ENCODE peak calls at places on chromosomes 4 and X, in ten cellular contexts. Q, L, T, M, O, V, J, K, H and A are unnamed samples.

GRCh38 chr4:119314356-119314755 is 7.6 kb downstream of the FABP2 start:
- DNase-seq in Q (no peak), L (no peak), T (peak; percentile 62), M (no peak), O (no peak), V (peak; percentile 67), J (no peak), K (no peak), H (peak; percentile 19), A (peak; percentile 19)

GRCh38 chr4:113052379-113052951 is 3.0 kb downstream of the ANK2 start:
- DNase-seq in Q (no peak), L (no peak), T (peak; percentile 6), M (no peak), O (no peak), V (no peak), J (no peak), K (no peak), H (no peak), A (no peak)

GRCh38 chr4:169005453-169006099 is 4.5 kb downstream of the CBR4 start:
- DNase-seq in Q (no peak), L (no peak), T (no peak), M (no peak), O (no peak), V (no peak), J (no peak), K (no peak), H (no peak), A (no peak)

GRCh38 chr4:158033416-158033863 is 139.4 kb downstream of the GASK1B start:
- DNase-seq in Q (no peak), L (no peak), T (no peak), M (no peak), O (no peak), V (no peak), J (no peak), K (no peak), H (no peak), A (no peak)

GRCh38 chr4:55524844-55525571 is 21.7 kb downstream of the CLOCK start:
- DNase-seq in Q (no peak), L (no peak), T (no peak), M (no peak), O (no peak), V (no peak), J (no peak), K (no peak), H (no peak), A (no peak)

GRCh38 chr4:2036327-2036726 is 22.8 kb upstream of the NAT8L start:
- DNase-seq in Q (no peak), L (no peak), T (no peak), M (no peak), O (no peak), V (peak; percentile 87), J (no peak), K (no peak), H (no peak), A (no peak)

GRCh38 chr4:25221377-25221776 is 12.5 kb upstream of the PI4K2B start:
- DNase-seq in Q (no peak), L (no peak), T (no peak), M (no peak), O (no peak), V (no peak), J (no peak), K (no peak), H (no peak), A (no peak)

GRCh38 chr4:38985363-38986065 is 46.7 kb downstream of the TMEM156 start:
- DNase-seq in Q (no peak), L (no peak), T (no peak), M (no peak), O (no peak), V (no peak), J (no peak), K (no peak), H (no peak), A (no peak)

GRCh38 chrX:82816001-82816400 is 692.1 kb upstream of the POU3F4 start:
- DNase-seq in Q (no peak), L (no peak), T (no peak), M (no peak), O (no peak), V (no peak), J (no peak), K (no peak), H (no peak), A (no peak)

GRCh38 chr4:121428721-121429120 is 47.9 kb upstream of the QRFPR start:
- DNase-seq in Q (no peak), L (no peak), T (no peak), M (no peak), O (no peak), V (no peak), J (no peak), K (no peak), H (no peak), A (no peak)

GRCh38 chr4:53365121-53365485 is 758 bp downstream of the SCFD2 start:
- DNase-seq in Q (no peak), L (no peak), T (peak; percentile 17), M (no peak), O (no peak), V (peak; percentile 18), J (no peak), K (no peak), H (no peak), A (no peak)

GRCh38 chr4:125013891-125014290 is 300.9 kb upstream of the FAT4 start:
- DNase-seq in Q (no peak), L (no peak), T (no peak), M (no peak), O (no peak), V (no peak), J (no peak), K (no peak), H (peak; percentile 14), A (no peak)

GRCh38 chr4:26105815-26106699 is 192.0 kb downstream of the SMIM20 start:
- DNase-seq in Q (no peak), L (no peak), T (no peak), M (no peak), O (no peak), V (no peak), J (peak; percentile 54), K (no peak), H (no peak), A (no peak)

GRCh38 chr4:184408021-184408710 is 66.2 kb downstream of the IRF2 start:
- DNase-seq in Q (no peak), L (no peak), T (no peak), M (no peak), O (no peak), V (no peak), J (peak; percentile 21), K (no peak), H (no peak), A (no peak)

GRCh38 chr4:86957214-86957613 is 22.4 kb downstream of the AFF1 start:
- DNase-seq in Q (no peak), L (no peak), T (no peak), M (no peak), O (no peak), V (no peak), J (no peak), K (no peak), H (no peak), A (no peak)

GRCh38 chr4:148204892-148205291 is 237.3 kb downstream of the NR3C2 start:
- DNase-seq in Q (no peak), L (no peak), T (no peak), M (no peak), O (no peak), V (no peak), J (no peak), K (no peak), H (no peak), A (no peak)

GRCh38 chrX:23513121-23513520 is 154.2 kb upstream of the PRDX4 start:
- DNase-seq in Q (no peak), L (no peak), T (no peak), M (no peak), O (no peak), V (no peak), J (no peak), K (no peak), H (peak; percentile 31), A (no peak)

GRCh38 chr4:67810011-67810410 is 55.8 kb upstream of the GNRHR start:
- DNase-seq in Q (no peak), L (no peak), T (no peak), M (no peak), O (no peak), V (no peak), J (no peak), K (no peak), H (no peak), A (no peak)

GRCh38 chrX:47091149-47091775 is 13.0 kb downstream of the RGN start:
- DNase-seq in Q (no peak), L (no peak), T (no peak), M (no peak), O (no peak), V (no peak), J (no peak), K (no peak), H (peak; percentile 36), A (no peak)

GRCh38 chr4:182927505-182927904 is 10.3 kb upstream of the DCTD start:
- DNase-seq in Q (no peak), L (no peak), T (no peak), M (no peak), O (no peak), V (no peak), J (no peak), K (no peak), H (no peak), A (no peak)

GRCh38 chr4:14143892-14144291 is 516.4 kb upstream of the BOD1L1 start:
- DNase-seq in Q (no peak), L (no peak), T (no peak), M (no peak), O (no peak), V (no peak), J (no peak), K (no peak), H (no peak), A (no peak)

GRCh38 chr4:123832173-123833026 is 435.8 kb downstream of the SPRY1 start:
- DNase-seq in Q (no peak), L (peak; percentile 78), T (no peak), M (peak; percentile 3), O (peak; percentile 66), V (peak; percentile 18), J (peak; percentile 71), K (no peak), H (peak; percentile 12), A (no peak)